ENCODE peak calls at places on chromosomes 11 and 22, in nine cellular contexts. One of them, this sample, is unnamed.

GRCh38 chr11:74288161-74288560 is 23.3 kb downstream of the P4HA3 start:
- DNase-seq in choroid plexus epithelial cell: peak
- DNase-seq in A549: peak
- DNase-seq in AG10803: peak
- DNase-seq in lower lobe of right lung: no peak
- DNase-seq in fibroblast of the aortic adventitia: peak
- DNase-seq in fibroblast of lung: peak
- DNase-seq in left lung: no peak
- DNase-seq in gastrocnemius medialis: no peak
- DNase-seq in this sample: peak

GRCh38 chr22:29109853-29110252 is 37.0 kb downstream of the KREMEN1 start:
- DNase-seq in choroid plexus epithelial cell: peak
- DNase-seq in fibroblast of lung: peak
- DNase-seq in AG10803: no peak
- DNase-seq in left lung: no peak
- DNase-seq in lower lobe of right lung: no peak
- DNase-seq in A549: no peak
- DNase-seq in fibroblast of the aortic adventitia: no peak
- DNase-seq in gastrocnemius medialis: no peak
- DNase-seq in this sample: peak

GRCh38 chr11:44848203-44848962 is 102.3 kb downstream of the TP53I11 start:
- DNase-seq in left lung: no peak
- DNase-seq in A549: no peak
- DNase-seq in fibroblast of the aortic adventitia: no peak
- DNase-seq in fibroblast of lung: no peak
- DNase-seq in gastrocnemius medialis: no peak
- DNase-seq in choroid plexus epithelial cell: no peak
- DNase-seq in AG10803: no peak
- DNase-seq in lower lobe of right lung: no peak
- DNase-seq in this sample: no peak

GRCh38 chr11:12539570-12539969 is 134.7 kb upstream of the TEAD1 start:
- DNase-seq in fibroblast of lung: peak
- DNase-seq in gastrocnemius medialis: no peak
- DNase-seq in lower lobe of right lung: no peak
- DNase-seq in fibroblast of the aortic adventitia: peak
- DNase-seq in left lung: no peak
- DNase-seq in A549: peak
- DNase-seq in AG10803: peak
- DNase-seq in choroid plexus epithelial cell: peak
- DNase-seq in this sample: peak

GRCh38 chr11:34512810-34513673 is 552 bp downstream of the ELF5 start:
- DNase-seq in AG10803: peak
- DNase-seq in lower lobe of right lung: peak
- DNase-seq in A549: peak
- DNase-seq in fibroblast of the aortic adventitia: peak
- DNase-seq in left lung: peak
- DNase-seq in fibroblast of lung: peak
- DNase-seq in gastrocnemius medialis: no peak
- DNase-seq in choroid plexus epithelial cell: peak
- DNase-seq in this sample: peak

GRCh38 chr22:42793848-42794405 is 63.1 kb downstream of the ARFGAP3 start:
- DNase-seq in A549: no peak
- DNase-seq in gastrocnemius medialis: no peak
- DNase-seq in fibroblast of the aortic adventitia: no peak
- DNase-seq in left lung: no peak
- DNase-seq in lower lobe of right lung: no peak
- DNase-seq in fibroblast of lung: no peak
- DNase-seq in choroid plexus epithelial cell: no peak
- DNase-seq in AG10803: no peak
- DNase-seq in this sample: no peak

GRCh38 chr11:62449451-62449851 is 30.6 kb downstream of the SCGB1A1 start:
- DNase-seq in choroid plexus epithelial cell: no peak
- DNase-seq in AG10803: no peak
- DNase-seq in A549: no peak
- DNase-seq in fibroblast of lung: no peak
- DNase-seq in left lung: no peak
- DNase-seq in fibroblast of the aortic adventitia: no peak
- DNase-seq in lower lobe of right lung: no peak
- DNase-seq in gastrocnemius medialis: no peak
- DNase-seq in this sample: no peak

GRCh38 chr22:23767673-23768548 is at the start of gene CHCHD10:
- DNase-seq in lower lobe of right lung: peak
- DNase-seq in gastrocnemius medialis: peak
- DNase-seq in fibroblast of the aortic adventitia: peak
- DNase-seq in AG10803: peak
- DNase-seq in A549: peak
- DNase-seq in fibroblast of lung: peak
- DNase-seq in choroid plexus epithelial cell: peak
- DNase-seq in left lung: peak
- DNase-seq in this sample: peak

GRCh38 chr11:12129227-12129626 is 18.8 kb downstream of the MICAL2 start:
- DNase-seq in A549: no peak
- DNase-seq in left lung: no peak
- DNase-seq in gastrocnemius medialis: no peak
- DNase-seq in choroid plexus epithelial cell: no peak
- DNase-seq in fibroblast of lung: no peak
- DNase-seq in AG10803: no peak
- DNase-seq in fibroblast of the aortic adventitia: no peak
- DNase-seq in lower lobe of right lung: no peak
- DNase-seq in this sample: no peak

GRCh38 chr22:46082633-46083032 is 67.7 kb upstream of the PPARA start:
- DNase-seq in fibroblast of lung: no peak
- DNase-seq in left lung: no peak
- DNase-seq in lower lobe of right lung: no peak
- DNase-seq in AG10803: no peak
- DNase-seq in fibroblast of the aortic adventitia: peak
- DNase-seq in gastrocnemius medialis: no peak
- DNase-seq in A549: no peak
- DNase-seq in choroid plexus epithelial cell: no peak
- DNase-seq in this sample: no peak
- H3K4me3 ChIP-seq in fibroblast of lung: peak
- H3K4me3 ChIP-seq in left lung: peak
- H3K4me3 ChIP-seq in lower lobe of right lung: peak
- H3K4me3 ChIP-seq in AG10803: peak
- H3K4me3 ChIP-seq in fibroblast of the aortic adventitia: peak
- H3K4me3 ChIP-seq in gastrocnemius medialis: no peak
- H3K4me3 ChIP-seq in A549: peak
- H3K4me3 ChIP-seq in choroid plexus epithelial cell: no peak
- H3K4me3 ChIP-seq in this sample: peak

GRCh38 chr22:46678785-46679700 is 58.9 kb downstream of the GRAMD4 start:
- DNase-seq in left lung: no peak
- DNase-seq in gastrocnemius medialis: no peak
- DNase-seq in fibroblast of the aortic adventitia: peak
- DNase-seq in fibroblast of lung: peak
- DNase-seq in lower lobe of right lung: no peak
- DNase-seq in choroid plexus epithelial cell: peak
- DNase-seq in A549: no peak
- DNase-seq in AG10803: peak
- DNase-seq in this sample: peak

GRCh38 chr22:46679711-46680269 is 58.3 kb downstream of the CERK start:
- DNase-seq in gastrocnemius medialis: no peak
- DNase-seq in AG10803: no peak
- DNase-seq in choroid plexus epithelial cell: no peak
- DNase-seq in A549: no peak
- DNase-seq in lower lobe of right lung: no peak
- DNase-seq in left lung: no peak
- DNase-seq in fibroblast of the aortic adventitia: no peak
- DNase-seq in fibroblast of lung: no peak
- DNase-seq in this sample: peak

GRCh38 chr22:46682011-46682731 is 55.9 kb downstream of the CERK start:
- DNase-seq in lower lobe of right lung: no peak
- DNase-seq in gastrocnemius medialis: no peak
- DNase-seq in choroid plexus epithelial cell: no peak
- DNase-seq in fibroblast of lung: no peak
- DNase-seq in fibroblast of the aortic adventitia: no peak
- DNase-seq in left lung: no peak
- DNase-seq in AG10803: no peak
- DNase-seq in A549: no peak
- DNase-seq in this sample: no peak

GRCh38 chr22:46678003-46678657 is 57.9 kb downstream of the GRAMD4 start:
- DNase-seq in lower lobe of right lung: no peak
- DNase-seq in fibroblast of the aortic adventitia: no peak
- DNase-seq in fibroblast of lung: no peak
- DNase-seq in AG10803: no peak
- DNase-seq in left lung: no peak
- DNase-seq in gastrocnemius medialis: no peak
- DNase-seq in choroid plexus epithelial cell: no peak
- DNase-seq in A549: no peak
- DNase-seq in this sample: no peak

GRCh38 chr22:46681010-46681409 is 57.0 kb downstream of the CERK start:
- DNase-seq in fibroblast of the aortic adventitia: no peak
- DNase-seq in left lung: no peak
- DNase-seq in lower lobe of right lung: no peak
- DNase-seq in choroid plexus epithelial cell: no peak
- DNase-seq in gastrocnemius medialis: no peak
- DNase-seq in A549: peak
- DNase-seq in fibroblast of lung: no peak
- DNase-seq in AG10803: no peak
- DNase-seq in this sample: no peak
- TF ChIP-seq CTCF in fibroblast of the aortic adventitia: no peak
- TF ChIP-seq CTCF in left lung: peak
- TF ChIP-seq CTCF in lower lobe of right lung: peak
- TF ChIP-seq CTCF in choroid plexus epithelial cell: peak
- TF ChIP-seq CTCF in gastrocnemius medialis: no peak
- TF ChIP-seq CTCF in A549: no peak
- TF ChIP-seq CTCF in fibroblast of lung: no peak
- TF ChIP-seq CTCF in AG10803: no peak
- TF ChIP-seq CTCF in this sample: peak

GRCh38 chr11:123544631-123545375 is 109.6 kb downstream of the SCN3B start:
- DNase-seq in lower lobe of right lung: no peak
- DNase-seq in choroid plexus epithelial cell: no peak
- DNase-seq in gastrocnemius medialis: no peak
- DNase-seq in fibroblast of lung: no peak
- DNase-seq in left lung: no peak
- DNase-seq in AG10803: no peak
- DNase-seq in A549: no peak
- DNase-seq in fibroblast of the aortic adventitia: no peak
- DNase-seq in this sample: no peak
- H3K4me3 ChIP-seq in lower lobe of right lung: no peak
- H3K4me3 ChIP-seq in choroid plexus epithelial cell: no peak
- H3K4me3 ChIP-seq in gastrocnemius medialis: no peak
- H3K4me3 ChIP-seq in fibroblast of lung: no peak
- H3K4me3 ChIP-seq in left lung: no peak
- H3K4me3 ChIP-seq in AG10803: no peak
- H3K4me3 ChIP-seq in A549: no peak
- H3K4me3 ChIP-seq in fibroblast of the aortic adventitia: no peak
- H3K4me3 ChIP-seq in this sample: no peak

GRCh38 chr11:128777369-128778011 is 83.6 kb downstream of the FLI1 start:
- DNase-seq in choroid plexus epithelial cell: no peak
- DNase-seq in lower lobe of right lung: no peak
- DNase-seq in fibroblast of lung: no peak
- DNase-seq in fibroblast of the aortic adventitia: no peak
- DNase-seq in AG10803: no peak
- DNase-seq in gastrocnemius medialis: no peak
- DNase-seq in A549: no peak
- DNase-seq in left lung: no peak
- DNase-seq in this sample: no peak
- TF ChIP-seq CTCF in choroid plexus epithelial cell: no peak
- TF ChIP-seq CTCF in lower lobe of right lung: no peak
- TF ChIP-seq CTCF in fibroblast of lung: no peak
- TF ChIP-seq CTCF in fibroblast of the aortic adventitia: no peak
- TF ChIP-seq CTCF in AG10803: no peak
- TF ChIP-seq CTCF in gastrocnemius medialis: no peak
- TF ChIP-seq CTCF in A549: no peak
- TF ChIP-seq CTCF in left lung: no peak
- TF ChIP-seq CTCF in this sample: no peak

DNA sequence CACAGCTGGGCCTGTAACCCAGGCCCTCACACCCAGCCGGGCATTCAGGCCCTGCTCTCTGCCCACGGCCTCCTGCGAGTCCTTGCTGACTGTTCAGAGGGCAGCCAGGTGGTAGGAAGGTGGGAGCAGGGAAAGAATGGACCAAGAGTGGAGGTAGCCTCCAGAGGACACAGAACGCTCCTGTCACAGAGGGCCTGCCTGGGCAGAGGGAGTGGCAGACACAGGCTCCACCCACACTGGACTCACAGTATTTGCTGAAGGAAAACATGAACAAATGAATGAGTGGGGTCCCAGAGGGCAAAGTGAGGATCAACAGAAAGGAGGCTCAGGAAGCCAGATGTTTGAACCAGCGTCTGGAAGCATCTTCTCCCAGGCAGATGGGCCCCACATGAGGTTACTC is 84.2 kb downstream of the THAP12 start:
- DNase-seq in choroid plexus epithelial cell: no peak
- DNase-seq in AG10803: no peak
- DNase-seq in fibroblast of the aortic adventitia: no peak
- DNase-seq in lower lobe of right lung: no peak
- DNase-seq in left lung: no peak
- DNase-seq in fibroblast of lung: no peak
- DNase-seq in gastrocnemius medialis: no peak
- DNase-seq in A549: no peak
- DNase-seq in this sample: no peak
- H3K4me3 ChIP-seq in choroid plexus epithelial cell: no peak
- H3K4me3 ChIP-seq in AG10803: no peak
- H3K4me3 ChIP-seq in fibroblast of the aortic adventitia: no peak
- H3K4me3 ChIP-seq in lower lobe of right lung: no peak
- H3K4me3 ChIP-seq in left lung: no peak
- H3K4me3 ChIP-seq in fibroblast of lung: no peak
- H3K4me3 ChIP-seq in gastrocnemius medialis: no peak
- H3K4me3 ChIP-seq in A549: no peak
- H3K4me3 ChIP-seq in this sample: no peak

DNA sequence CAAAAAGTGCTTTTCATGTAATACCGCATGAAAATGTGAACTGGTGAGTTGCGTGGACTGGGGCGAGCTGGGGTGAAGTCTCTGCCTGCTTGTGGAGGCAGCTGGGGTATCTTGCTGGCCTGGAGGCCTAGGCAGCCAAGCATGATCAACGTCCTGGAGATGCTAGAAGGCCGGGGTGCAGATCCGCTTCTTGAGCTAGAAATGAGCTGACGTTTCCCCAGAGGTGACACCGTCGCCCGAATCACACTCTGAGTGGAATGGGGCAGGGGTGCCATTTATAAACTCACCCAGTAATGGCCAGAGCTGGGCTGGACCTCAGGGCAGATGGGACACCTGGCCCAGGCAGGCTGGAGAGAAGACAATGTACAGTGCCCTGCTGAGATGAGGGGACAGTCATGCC is 1513.0 kb downstream of the TBC1D22A start:
- DNase-seq in choroid plexus epithelial cell: no peak
- DNase-seq in A549: no peak
- DNase-seq in fibroblast of lung: no peak
- DNase-seq in AG10803: no peak
- DNase-seq in fibroblast of the aortic adventitia: no peak
- DNase-seq in left lung: no peak
- DNase-seq in lower lobe of right lung: no peak
- DNase-seq in gastrocnemius medialis: no peak
- DNase-seq in this sample: no peak
- TF ChIP-seq CTCF in choroid plexus epithelial cell: no peak
- TF ChIP-seq CTCF in A549: no peak
- TF ChIP-seq CTCF in fibroblast of lung: no peak
- TF ChIP-seq CTCF in AG10803: no peak
- TF ChIP-seq CTCF in fibroblast of the aortic adventitia: no peak
- TF ChIP-seq CTCF in left lung: no peak
- TF ChIP-seq CTCF in lower lobe of right lung: no peak
- TF ChIP-seq CTCF in gastrocnemius medialis: no peak
- TF ChIP-seq CTCF in this sample: no peak

GRCh38 chr11:72267956-72268617 is 24.1 kb upstream of the PHOX2A start:
- DNase-seq in AG10803: no peak
- DNase-seq in left lung: no peak
- DNase-seq in fibroblast of lung: no peak
- DNase-seq in fibroblast of the aortic adventitia: no peak
- DNase-seq in gastrocnemius medialis: no peak
- DNase-seq in lower lobe of right lung: no peak
- DNase-seq in A549: no peak
- DNase-seq in choroid plexus epithelial cell: no peak
- DNase-seq in this sample: no peak
- H3K4me3 ChIP-seq in AG10803: no peak
- H3K4me3 ChIP-seq in left lung: no peak
- H3K4me3 ChIP-seq in fibroblast of lung: no peak
- H3K4me3 ChIP-seq in fibroblast of the aortic adventitia: no peak
- H3K4me3 ChIP-seq in gastrocnemius medialis: no peak
- H3K4me3 ChIP-seq in lower lobe of right lung: no peak
- H3K4me3 ChIP-seq in A549: no peak
- H3K4me3 ChIP-seq in choroid plexus epithelial cell: no peak
- H3K4me3 ChIP-seq in this sample: no peak